ENCODE peak calls at places on chromosomes 5 and 9, in nine cellular contexts. D is heart right ventricle, C is IMR-90, B is Peyer's patch, V is AG04450, Z is esophagus squamous epithelium, R is transverse colon, H is heart left ventricle, P is pancreas. N is an unnamed sample. For H3K27me3, the result is how much of the 10 kb centered on the place peaks cover.

GRCh38 chr9:127384901-127385300 is 12.1 kb upstream of the SLC2A8 start:
- DNase-seq in D (no peak), C (no peak), B (no peak), V (no peak), Z (no peak), R (no peak), H (no peak), P (no peak), N (no peak)

GRCh38 chr9:82031538-82032280 is 43.1 kb downstream of the SPATA31D1 start:
- DNase-seq in D (peak), C (peak), B (no peak), V (peak), Z (no peak), R (no peak), H (peak), P (peak), N (peak)

GRCh38 chr9:105064248-105065118 is 136.5 kb upstream of the ABCA1 start:
- DNase-seq in D (peak), C (peak), B (peak), V (peak), Z (peak), R (peak), H (peak), P (peak), N (peak)

GRCh38 chr5:9108156-9108555 is 437.7 kb downstream of the SEMA5A start:
- DNase-seq in D (no peak), C (peak), B (no peak), V (no peak), Z (no peak), R (no peak), H (no peak), P (no peak), N (no peak)

GRCh38 chr9:37464426-37465248 is 613 bp downstream of the ZBTB5 start:
- DNase-seq in D (peak), C (peak), B (peak), V (no peak), Z (peak), R (peak), H (peak), P (peak), N (peak)

GRCh38 chr9:81108391-81108790 is 581.0 kb downstream of the TLE1 start:
- DNase-seq in D (no peak), C (peak), B (no peak), V (no peak), Z (no peak), R (no peak), H (no peak), P (no peak), N (no peak)

GRCh38 chr5:152329896-152330295 is 75.2 kb downstream of the NMUR2 start:
- DNase-seq in D (no peak), C (no peak), B (no peak), V (no peak), Z (no peak), R (no peak), H (no peak), P (no peak), N (no peak)

GRCh38 chr9:74497750-74498615 is 848 bp downstream of the RORB start:
- DNase-seq in D (peak), C (no peak), B (peak), V (no peak), Z (no peak), R (no peak), H (peak), P (no peak), N (no peak)

GRCh38 chr5:38321978-38322377 is 63.6 kb downstream of the EGFLAM start:
- DNase-seq in D (no peak), C (no peak), B (no peak), V (no peak), Z (no peak), R (no peak), H (no peak), P (no peak), N (no peak)

GRCh38 chr9:97625620-97626019 is 7.5 kb downstream of the TSTD2 start:
- DNase-seq in D (no peak), C (no peak), B (no peak), V (no peak), Z (no peak), R (no peak), H (no peak), P (no peak), N (no peak)

GRCh38 chr5:68464424-68464823 is 248.9 kb downstream of the PIK3R1 start:
- DNase-seq in D (no peak), C (peak), B (no peak), V (no peak), Z (no peak), R (no peak), H (no peak), P (no peak), N (no peak)

GRCh38 chr9:128150594-128151342 is 1.5 kb downstream of the LCN2 start:
- DNase-seq in D (no peak), C (no peak), B (peak), V (no peak), Z (no peak), R (peak), H (peak), P (no peak), N (no peak)

GRCh38 chr9:3151672-3152576 is 308.0 kb upstream of the PUM3 start:
- DNase-seq in D (no peak), C (no peak), B (no peak), V (no peak), Z (no peak), R (no peak), H (no peak), P (no peak), N (no peak)

GRCh38 chr5:44605926-44606325 is 202.8 kb upstream of the MRPS30 start:
- DNase-seq in D (no peak), C (no peak), B (no peak), V (no peak), Z (no peak), R (no peak), H (no peak), P (no peak), N (no peak)

GRCh38 chr5:27316283-27316675 is 277.9 kb upstream of the CDH9 start:
- DNase-seq in D (no peak), C (peak), B (no peak), V (peak), Z (no peak), R (no peak), H (no peak), P (no peak), N (no peak)

GRCh38 chr5:95931118-95931833 is 30.4 kb downstream of the ELL2 start:
- DNase-seq in D (no peak), C (no peak), B (no peak), V (no peak), Z (no peak), R (no peak), H (no peak), P (no peak), N (no peak)

GRCh38 chr9:71752352-71752751 is 16.0 kb downstream of the CEMIP2 start:
- DNase-seq in D (no peak), C (no peak), B (no peak), V (no peak), Z (no peak), R (no peak), H (no peak), P (no peak), N (no peak)

GRCh38 chr5:24691073-24691472 is 46.3 kb upstream of the CDH10 start:
- DNase-seq in D (no peak), C (no peak), B (no peak), V (no peak), Z (no peak), R (no peak), H (no peak), P (no peak), N (no peak)

GRCh38 chr5:132807163-132807838 is 5.8 kb upstream of the SOWAHA start:
- DNase-seq in D (no peak), C (no peak), B (peak), V (no peak), Z (no peak), R (peak), H (no peak), P (peak), N (no peak)

GRCh38 chr9:37787059-37787458 is 2.2 kb upstream of the EXOSC3 start:
- DNase-seq in D (no peak), C (no peak), B (no peak), V (no peak), Z (no peak), R (no peak), H (no peak), P (no peak), N (no peak)

GRCh38 chr5:82359286-82359685 is 81.1 kb upstream of the RPS23 start:
- DNase-seq in D (no peak), C (no peak), B (no peak), V (no peak), Z (no peak), R (no peak), H (no peak), P (no peak), N (no peak)

GRCh38 chr9:4334439-4334838 is 34.6 kb upstream of the GLIS3 start:
- DNase-seq in D (peak), C (peak), B (peak), V (no peak), Z (no peak), R (peak), H (peak), P (peak), N (no peak)

GRCh38 chr5:13731229-13731628 is 213.3 kb downstream of the DNAH5 start:
- DNase-seq in D (no peak), C (no peak), B (no peak), V (no peak), Z (no peak), R (no peak), H (no peak), P (no peak), N (no peak)

GRCh38 chr9:69981686-69982450 is 61.8 kb upstream of the MAMDC2 start:
- DNase-seq in D (no peak), C (peak), B (no peak), V (no peak), Z (no peak), R (no peak), H (no peak), P (no peak), N (no peak)

GRCh38 chr5:175542232-175542965 is 64.0 kb downstream of the SFXN1 start:
- DNase-seq in D (no peak), C (no peak), B (no peak), V (no peak), Z (no peak), R (no peak), H (no peak), P (no peak), N (no peak)

GRCh38 chr5:10262121-10262774 is 12.2 kb downstream of the CCT5 start:
- DNase-seq in D (no peak), C (no peak), B (no peak), V (no peak), Z (no peak), R (no peak), H (no peak), P (no peak), N (no peak)

GRCh38 chr5:170273968-170274710 is 23.4 kb downstream of the LCP2 start:
- DNase-seq in D (no peak), C (no peak), B (no peak), V (no peak), Z (no peak), R (no peak), H (peak), P (no peak), N (no peak)

GRCh38 chr5:111810087-111810486 is 53.1 kb upstream of the NREP start:
- DNase-seq in D (no peak), C (no peak), B (no peak), V (no peak), Z (no peak), R (peak), H (no peak), P (peak), N (no peak)

GRCh38 chr5:107476783-107477182 is 194.0 kb downstream of the EFNA5 start:
- DNase-seq in D (no peak), C (no peak), B (no peak), V (no peak), Z (no peak), R (peak), H (no peak), P (no peak), N (no peak)

GRCh38 chr5:10592598-10592997 is 28.7 kb downstream of the ANKRD33B start:
- DNase-seq in D (no peak), C (no peak), B (no peak), V (no peak), Z (no peak), R (no peak), H (no peak), P (no peak), N (no peak)

GRCh38 chr5:123093279-123094226 is 4.5 kb downstream of the PRDM6 start:
- DNase-seq in D (no peak), C (peak), B (no peak), V (no peak), Z (no peak), R (no peak), H (no peak), P (no peak), N (no peak)
- H3K27me3 ChIP-seq in D (half or more), C (under half), B (under half), V (under half), Z (under half), R (half or more), H (half or more), P (under half), N (half or more)

GRCh38 chr5:150410524-150411244 is 2.0 kb downstream of the CD74 start:
- DNase-seq in D (no peak), C (peak), B (no peak), V (peak), Z (no peak), R (peak), H (peak), P (peak), N (no peak)

GRCh38 chr5:150411245-150411979 is 1.3 kb downstream of the CD74 start:
- DNase-seq in D (no peak), C (peak), B (no peak), V (no peak), Z (no peak), R (peak), H (peak), P (no peak), N (no peak)

GRCh38 chr5:150412319-150413175 is at the start of gene CD74:
- DNase-seq in D (peak), C (peak), B (peak), V (no peak), Z (peak), R (peak), H (peak), P (peak), N (no peak)

GRCh38 chr5:150407097-150407720 is 5.5 kb downstream of the CD74 start:
- DNase-seq in D (no peak), C (no peak), B (no peak), V (no peak), Z (no peak), R (no peak), H (no peak), P (no peak), N (no peak)

DNA sequence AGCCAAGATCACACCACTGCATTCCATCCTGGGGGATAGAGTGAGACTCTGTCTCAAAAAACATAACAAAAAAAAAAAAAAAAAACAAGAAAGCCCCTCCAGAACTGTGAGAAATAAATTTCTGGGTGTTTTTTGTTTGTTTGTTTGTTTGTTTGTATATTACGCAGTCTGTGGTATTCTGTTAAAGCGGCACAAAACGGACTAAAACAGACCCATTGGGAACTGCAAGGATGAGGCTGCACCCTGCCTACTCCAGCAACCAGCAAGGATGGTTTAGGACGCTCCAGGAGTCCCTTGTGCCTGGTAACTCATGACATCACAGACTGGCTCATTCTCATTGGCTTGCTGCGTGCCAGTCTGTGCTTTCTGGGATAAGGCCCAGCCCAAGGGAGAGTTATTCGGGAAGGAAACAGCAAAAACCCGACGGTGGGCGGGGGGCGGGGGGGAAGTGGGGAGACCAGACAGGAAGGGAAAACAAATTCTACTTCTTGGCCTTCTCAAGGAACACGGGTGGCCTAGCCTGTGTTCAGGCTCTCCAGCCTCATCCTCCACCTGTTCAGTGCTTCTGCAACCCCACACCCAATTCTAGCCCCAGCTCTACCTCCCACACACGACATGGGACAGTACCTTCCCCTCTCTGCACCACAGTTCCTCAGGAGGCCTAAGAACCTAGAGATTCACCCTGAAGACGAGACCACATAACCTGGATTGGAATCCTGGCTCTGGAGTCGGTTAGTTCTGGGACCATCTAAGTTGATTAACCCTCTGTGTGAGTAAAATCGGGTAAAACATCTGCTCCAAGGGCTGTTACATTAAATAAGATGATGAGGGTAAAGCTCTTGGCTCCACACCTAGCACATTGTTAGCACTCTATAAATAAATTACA is 2.8 kb downstream of the CD74 start:
- DNase-seq in D (peak), C (peak), B (peak), V (peak), Z (no peak), R (peak), H (peak), P (peak), N (peak)
- H3K4me3 ChIP-seq in D (peak), C (no peak), B (peak), V (no peak), Z (peak), R (peak), H (peak), P (peak), N (no peak)

DNA sequence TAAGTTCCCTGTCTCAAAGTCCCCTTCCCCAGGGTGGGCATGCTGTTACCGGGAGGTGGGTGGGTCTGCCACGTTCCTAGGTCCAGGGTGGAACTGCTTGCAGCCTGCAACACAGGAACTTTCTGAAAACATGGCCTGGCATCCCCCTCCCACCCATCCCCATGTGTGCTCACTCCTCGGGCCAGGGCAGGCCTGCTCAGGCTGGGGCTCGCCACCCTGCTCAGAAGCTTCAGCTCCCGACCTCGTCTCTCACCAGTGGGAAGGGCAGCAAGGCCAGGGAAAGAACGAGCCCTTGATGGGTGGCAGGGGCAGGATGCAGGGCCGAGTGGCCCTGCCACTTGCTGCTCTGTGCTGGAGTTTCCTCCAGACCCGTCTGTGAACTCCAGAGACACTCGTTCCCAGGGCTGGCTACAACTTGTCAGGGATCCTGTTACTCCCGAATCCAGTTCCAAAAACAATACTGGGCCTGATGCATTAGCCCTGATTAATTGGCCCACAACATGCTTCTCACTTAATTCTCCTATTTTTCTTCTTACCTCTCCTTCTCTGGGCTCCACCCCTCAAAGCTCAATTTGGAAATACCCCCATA is 197.3 kb downstream of the SLIT3 start:
- DNase-seq in D (no peak), C (no peak), B (no peak), V (no peak), Z (no peak), R (no peak), H (no peak), P (no peak), N (no peak)
- TF ChIP-seq CTCF in D (no peak), C (no peak), B (no peak), V (no peak), Z (no peak), R (no peak), H (no peak), P (no peak), N (no peak)

GRCh38 chr9:970310-971002 is 6.0 kb upstream of the DMRT3 start:
- DNase-seq in D (no peak), C (no peak), B (no peak), V (no peak), Z (no peak), R (no peak), H (no peak), P (no peak), N (no peak)

GRCh38 chr9:969310-969692 is 7.2 kb upstream of the DMRT3 start:
- DNase-seq in D (no peak), C (no peak), B (no peak), V (no peak), Z (no peak), R (no peak), H (no peak), P (no peak), N (no peak)

GRCh38 chr9:971901-972511 is 4.4 kb upstream of the DMRT3 start:
- DNase-seq in D (peak), C (no peak), B (no peak), V (no peak), Z (no peak), R (peak), H (no peak), P (peak), N (no peak)

GRCh38 chr9:967851-968641 is 8.4 kb upstream of the DMRT3 start:
- DNase-seq in D (no peak), C (peak), B (no peak), V (no peak), Z (no peak), R (no peak), H (no peak), P (no peak), N (no peak)

DNA sequence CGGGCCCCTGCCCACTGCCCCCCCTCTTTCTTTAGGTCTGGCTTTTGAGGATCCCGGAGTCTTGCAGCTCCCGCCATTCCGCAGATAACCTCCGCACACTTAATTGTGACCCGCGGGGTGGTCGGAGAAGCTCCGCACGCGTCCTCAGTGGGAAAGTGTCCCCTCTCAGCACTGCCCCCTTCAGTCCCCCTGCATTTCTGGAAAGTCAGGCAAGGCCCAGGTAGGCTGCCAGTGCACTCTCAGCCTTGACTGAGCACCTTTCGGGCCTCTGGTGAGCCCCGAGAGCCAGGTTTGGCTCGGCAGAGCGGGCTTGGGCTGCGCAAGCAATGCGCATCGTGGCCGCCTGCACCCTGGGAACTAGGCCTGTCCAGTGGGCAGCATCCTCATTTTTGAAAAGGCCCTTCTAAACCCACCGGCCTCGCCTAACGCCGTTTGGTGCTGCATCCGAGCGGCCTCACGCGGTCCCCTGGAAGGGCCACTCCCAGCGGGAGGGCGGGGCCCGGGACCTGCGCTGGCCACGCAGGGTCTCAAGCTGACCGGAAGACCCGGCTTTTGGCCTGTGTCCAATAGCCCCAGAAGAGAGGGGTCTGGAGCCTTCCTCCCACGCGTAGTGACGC is 6.7 kb upstream of the DMRT3 start:
- DNase-seq in D (no peak), C (no peak), B (no peak), V (no peak), Z (no peak), R (no peak), H (no peak), P (no peak), N (no peak)
- H3K27me3 ChIP-seq in D (half or more), C (half or more), B (under half), V (half or more), Z (under half), R (half or more), H (half or more), P (under half), N (under half)

GRCh38 chr5:177275883-177276282 is 27.6 kb downstream of the RAB24 start:
- DNase-seq in D (no peak), C (no peak), B (no peak), V (no peak), Z (no peak), R (no peak), H (no peak), P (no peak), N (no peak)
- H3K4me3 ChIP-seq in D (no peak), C (no peak), B (no peak), V (no peak), Z (no peak), R (no peak), H (no peak), P (no peak), N (no peak)